ENCODE peak calls at places on chromosomes 13 and 19, in eight cellular contexts. G is GM23338, B is HepG2, E is HCT116, Z is GM12878, W is endothelial cell of umbilical vein, H is K562, Q is SK-N-MC. N is an unnamed sample.

GRCh38 chr19:9406798-9407352 is 28.5 kb downstream of the ZNF266 start:
- DNase-seq in G (peak), B (no peak), E (no peak), Z (no peak), W (no peak), H (peak), Q (no peak), N (peak)

GRCh38 chr13:107034236-107034635 is 466.3 kb upstream of the ARGLU1 start:
- DNase-seq in G (no peak), B (no peak), E (no peak), Z (no peak), W (no peak), H (no peak), Q (no peak), N (no peak)

GRCh38 chr13:69324109-69324886 is 783.3 kb upstream of the ATXN8OS start:
- DNase-seq in G (peak), B (peak), E (peak), Z (no peak), W (no peak), H (no peak), Q (peak), N (no peak)

GRCh38 chr19:28999733-29000433 is 213.1 kb downstream of the UQCRFS1 start:
- DNase-seq in G (no peak), B (no peak), E (no peak), Z (no peak), W (no peak), H (no peak), Q (no peak), N (no peak)

GRCh38 chr19:33210266-33210940 is 15.2 kb downstream of the SLC7A10 start:
- DNase-seq in G (no peak), B (no peak), E (no peak), Z (no peak), W (no peak), H (no peak), Q (no peak), N (no peak)

GRCh38 chr13:113034451-113035208 is 65.6 kb downstream of the MCF2L start:
- DNase-seq in G (peak), B (peak), E (no peak), Z (no peak), W (peak), H (peak), Q (no peak), N (no peak)

GRCh38 chr19:16382775-16383543 is 58.3 kb downstream of the KLF2 start:
- DNase-seq in G (peak), B (peak), E (peak), Z (no peak), W (peak), H (peak), Q (no peak), N (peak)

GRCh38 chr13:49938274-49938673 is 2.1 kb upstream of the SPRYD7 start:
- DNase-seq in G (no peak), B (peak), E (no peak), Z (no peak), W (no peak), H (no peak), Q (no peak), N (no peak)

GRCh38 chr19:2867025-2867991 is at the start of gene ZNF556:
- DNase-seq in G (peak), B (peak), E (peak), Z (no peak), W (no peak), H (peak), Q (no peak), N (no peak)

GRCh38 chr13:113724780-113725315 is 34.2 kb upstream of the TMEM255B start:
- DNase-seq in G (peak), B (peak), E (peak), Z (peak), W (peak), H (peak), Q (no peak), N (peak)

GRCh38 chr13:79935121-79935520 is 405.8 kb downstream of the SPRY2 start:
- DNase-seq in G (no peak), B (no peak), E (no peak), Z (no peak), W (no peak), H (no peak), Q (no peak), N (no peak)

GRCh38 chr19:12773571-12773970 is 1.8 kb downstream of the HOOK2 start:
- DNase-seq in G (no peak), B (no peak), E (no peak), Z (no peak), W (no peak), H (no peak), Q (no peak), N (no peak)

GRCh38 chr19:19661141-19661674 is 2.3 kb downstream of the ATP13A1 start:
- DNase-seq in G (no peak), B (no peak), E (no peak), Z (no peak), W (no peak), H (no peak), Q (no peak), N (no peak)

GRCh38 chr19:13995017-13995728 is 10.9 kb downstream of the RFX1 start:
- DNase-seq in G (no peak), B (no peak), E (no peak), Z (no peak), W (no peak), H (no peak), Q (no peak), N (no peak)

GRCh38 chr19:58021541-58022282 is 12.1 kb upstream of the ZSCAN1 start:
- DNase-seq in G (peak), B (peak), E (no peak), Z (no peak), W (peak), H (peak), Q (no peak), N (peak)

GRCh38 chr13:98141938-98142426 is 912 bp upstream of the FARP1 start:
- DNase-seq in G (peak), B (no peak), E (no peak), Z (no peak), W (no peak), H (no peak), Q (no peak), N (no peak)

GRCh38 chr19:6773323-6773931 is 919 bp downstream of the VAV1 start:
- DNase-seq in G (peak), B (no peak), E (no peak), Z (peak), W (no peak), H (no peak), Q (peak), N (no peak)

GRCh38 chr19:42480335-42481095 is 37.8 kb upstream of the CXCL17 start:
- DNase-seq in G (no peak), B (peak), E (no peak), Z (no peak), W (no peak), H (no peak), Q (peak), N (no peak)

GRCh38 chr19:4013886-4014540 is 6.5 kb downstream of the PIAS4 start:
- DNase-seq in G (no peak), B (no peak), E (no peak), Z (no peak), W (no peak), H (no peak), Q (no peak), N (no peak)

GRCh38 chr13:74036373-74036772 is 97.8 kb downstream of the KLF12 start:
- DNase-seq in G (peak), B (no peak), E (no peak), Z (no peak), W (no peak), H (no peak), Q (no peak), N (peak)

GRCh38 chr13:33512880-33513554 is 227.5 kb upstream of the STARD13 start:
- DNase-seq in G (no peak), B (no peak), E (no peak), Z (no peak), W (no peak), H (no peak), Q (no peak), N (no peak)

GRCh38 chr13:41059466-41059865 is 1.8 kb upstream of the WBP4 start:
- DNase-seq in G (peak), B (no peak), E (no peak), Z (no peak), W (peak), H (no peak), Q (no peak), N (no peak)

GRCh38 chr13:53064721-53065120 is 36.1 kb downstream of the OLFM4 start:
- DNase-seq in G (no peak), B (no peak), E (no peak), Z (no peak), W (no peak), H (no peak), Q (no peak), N (no peak)

GRCh38 chr13:27004389-27004788 is 167.2 kb downstream of the USP12 start:
- DNase-seq in G (no peak), B (no peak), E (no peak), Z (no peak), W (no peak), H (no peak), Q (no peak), N (no peak)

GRCh38 chr19:48627865-48628314 is 8.6 kb downstream of the SPHK2 start:
- DNase-seq in G (no peak), B (no peak), E (no peak), Z (no peak), W (no peak), H (no peak), Q (no peak), N (no peak)

GRCh38 chr13:51681037-51681678 is 96.9 kb downstream of the WDFY2 start:
- DNase-seq in G (no peak), B (no peak), E (no peak), Z (no peak), W (no peak), H (no peak), Q (no peak), N (no peak)

DNA sequence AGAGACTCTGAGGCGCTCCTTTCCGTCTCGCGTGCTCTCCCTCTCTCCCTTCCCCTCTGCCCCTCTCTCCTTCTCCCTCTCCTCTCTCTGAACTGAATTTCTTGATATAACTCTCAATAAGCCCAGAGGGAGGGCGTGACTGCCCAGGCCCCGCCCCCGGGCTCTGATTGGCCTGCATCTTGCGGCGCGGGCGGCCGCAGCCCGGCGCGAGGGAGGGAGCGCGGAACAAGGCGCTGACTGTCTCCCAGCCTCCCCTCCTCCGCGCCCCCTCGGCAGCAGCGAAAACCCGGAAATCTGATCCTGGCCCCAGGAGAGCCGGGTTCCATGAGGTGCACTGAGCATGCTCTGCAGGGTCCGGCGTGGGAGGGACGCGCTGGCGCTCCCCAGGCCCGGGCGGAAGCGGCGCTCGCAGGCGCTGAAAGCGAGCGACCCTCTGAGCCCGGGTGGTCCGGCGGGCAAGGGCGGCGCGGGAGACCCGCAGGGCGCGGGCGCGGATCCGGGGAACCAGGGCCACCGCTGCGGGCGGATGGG is at the start of gene PCDH9:
- DNase-seq in G (peak), B (peak), E (no peak), Z (peak), W (peak), H (peak), Q (peak), N (peak)
- TF ChIP-seq EZH2 in G (no peak), B (no peak), E (no peak), Z (no peak), W (no peak), H (no peak), Q (no peak), N (no peak)

GRCh38 chr13:23789576-23790346 is 99.4 kb downstream of the MIPEP start:
- DNase-seq in G (no peak), B (no peak), E (no peak), Z (no peak), W (no peak), H (no peak), Q (no peak), N (no peak)

GRCh38 chr13:23786607-23787006 is 102.6 kb downstream of the MIPEP start:
- DNase-seq in G (no peak), B (no peak), E (no peak), Z (no peak), W (no peak), H (no peak), Q (no peak), N (no peak)

GRCh38 chr13:23792680-23793079 is 96.5 kb downstream of the MIPEP start:
- DNase-seq in G (no peak), B (no peak), E (no peak), Z (no peak), W (no peak), H (no peak), Q (no peak), N (no peak)

GRCh38 chr13:23790591-23791170 is 98.5 kb downstream of the MIPEP start:
- DNase-seq in G (no peak), B (no peak), E (no peak), Z (no peak), W (no peak), H (no peak), Q (no peak), N (no peak)

GRCh38 chr13:23788459-23788858 is 100.7 kb downstream of the MIPEP start:
- DNase-seq in G (no peak), B (no peak), E (no peak), Z (no peak), W (no peak), H (no peak), Q (no peak), N (no peak)
- TF ChIP-seq POLR2AphosphoS5 in G (no peak), B (no peak), E (no peak), Z (no peak), W (no peak), H (no peak), Q (no peak), N (no peak)

DNA sequence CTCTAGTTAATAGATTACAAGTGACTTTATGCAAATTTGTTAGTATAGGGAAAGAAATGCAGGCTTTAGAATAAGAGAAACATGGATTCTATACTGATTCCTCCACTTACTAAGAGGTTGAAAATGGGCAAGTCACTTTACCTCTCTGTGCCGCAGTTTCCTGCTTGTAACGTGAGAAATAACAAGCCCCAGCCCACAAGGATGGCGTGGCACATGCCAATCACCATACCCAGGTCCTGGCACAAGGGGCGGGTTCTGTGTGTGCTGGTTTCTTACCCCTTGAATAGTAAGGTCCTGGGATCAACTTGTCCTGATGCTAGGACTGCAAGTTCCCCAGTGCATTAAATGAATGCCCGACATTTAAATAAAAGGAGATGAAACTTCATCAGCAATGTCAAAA is 8.0 kb upstream of the SIGLEC9 start:
- DNase-seq in G (no peak), B (no peak), E (no peak), Z (no peak), W (no peak), H (no peak), Q (no peak), N (no peak)
- TF ChIP-seq EZH2 in G (no peak), B (no peak), E (no peak), Z (no peak), W (no peak), H (no peak), Q (peak), N (no peak)

DNA sequence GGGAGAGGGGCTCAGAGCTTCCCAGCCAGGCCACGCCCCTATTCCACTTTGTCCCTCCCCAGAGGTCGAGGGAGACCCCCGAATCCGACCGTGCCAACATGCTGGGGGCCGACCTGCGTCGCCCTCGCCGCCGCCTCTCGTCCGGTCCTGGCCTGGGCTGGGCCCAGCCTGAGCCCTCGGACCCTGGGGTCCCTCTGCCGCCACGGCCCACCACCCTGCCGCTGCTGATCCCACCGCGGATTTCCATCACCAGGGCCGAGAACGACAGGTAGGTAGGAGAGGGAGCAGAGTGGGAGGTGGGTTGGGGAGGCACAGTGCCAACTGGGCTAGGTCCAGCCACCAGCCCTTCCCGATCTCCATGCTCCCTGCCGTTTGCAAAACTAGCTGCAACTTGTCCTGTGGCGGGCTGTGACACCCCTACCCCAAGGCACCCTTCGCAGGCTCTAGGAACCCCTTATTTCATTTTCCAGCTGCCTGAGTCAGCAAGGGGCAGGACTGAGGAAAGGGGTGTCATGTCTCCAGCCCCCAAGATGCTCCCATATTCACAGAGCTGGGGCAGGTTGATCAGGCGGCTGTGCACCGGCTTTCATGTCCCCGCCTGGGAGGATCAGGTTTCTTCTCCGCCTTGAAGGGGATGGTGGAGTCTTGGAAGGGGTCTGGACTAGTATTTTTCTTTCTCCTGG is 2.6 kb upstream of the PDE4A start:
- DNase-seq in G (peak), B (no peak), E (no peak), Z (no peak), W (no peak), H (peak), Q (no peak), N (no peak)
- TF ChIP-seq POLR2AphosphoS5 in G (no peak), B (no peak), E (no peak), Z (no peak), W (no peak), H (no peak), Q (no peak), N (no peak)